ENCODE peak calls at places on chromosomes 13 and 19, in five cellular contexts. One of them, this sample, is unnamed.

GRCh38 chr13:32969516-32969941 is 46.7 kb upstream of the KL start:
- DNase-seq in kidney tubule cell: peak
- DNase-seq in choroid plexus epithelial cell: peak
- DNase-seq in activated naive CD4-positive, alpha-beta T cell: no peak
- DNase-seq in activated T-helper 1 cell treated with Interleukin-2 at 50 U/mL for 16 hours: no peak
- DNase-seq in this sample: peak

GRCh38 chr19:7970716-7971448 is 27.4 kb upstream of the TIMM44 start:
- DNase-seq in activated T-helper 1 cell treated with Interleukin-2 at 50 U/mL for 16 hours: no peak
- DNase-seq in choroid plexus epithelial cell: peak
- DNase-seq in activated naive CD4-positive, alpha-beta T cell: no peak
- DNase-seq in kidney tubule cell: peak
- DNase-seq in this sample: peak

GRCh38 chr19:56273563-56274117 is 1.1 kb downstream of the EDDM13 start:
- DNase-seq in activated T-helper 1 cell treated with Interleukin-2 at 50 U/mL for 16 hours: no peak
- DNase-seq in choroid plexus epithelial cell: peak
- DNase-seq in kidney tubule cell: peak
- DNase-seq in activated naive CD4-positive, alpha-beta T cell: no peak
- DNase-seq in this sample: peak

GRCh38 chr13:25901460-25902376 is 150.1 kb downstream of the SHISA2 start:
- DNase-seq in kidney tubule cell: peak
- DNase-seq in choroid plexus epithelial cell: peak
- DNase-seq in activated naive CD4-positive, alpha-beta T cell: no peak
- DNase-seq in activated T-helper 1 cell treated with Interleukin-2 at 50 U/mL for 16 hours: no peak
- DNase-seq in this sample: peak

GRCh38 chr13:79647518-79647917 is 166.6 kb downstream of the NDFIP2 start:
- DNase-seq in activated naive CD4-positive, alpha-beta T cell: no peak
- DNase-seq in activated T-helper 1 cell treated with Interleukin-2 at 50 U/mL for 16 hours: no peak
- DNase-seq in choroid plexus epithelial cell: no peak
- DNase-seq in kidney tubule cell: peak
- DNase-seq in this sample: no peak

GRCh38 chr19:10206226-10206873 is 11.6 kb upstream of the DNMT1 start:
- DNase-seq in choroid plexus epithelial cell: peak
- DNase-seq in activated naive CD4-positive, alpha-beta T cell: no peak
- DNase-seq in kidney tubule cell: peak
- DNase-seq in activated T-helper 1 cell treated with Interleukin-2 at 50 U/mL for 16 hours: no peak
- DNase-seq in this sample: peak

GRCh38 chr19:51059715-51060114 is 5.2 kb downstream of the KLK13 start:
- DNase-seq in choroid plexus epithelial cell: no peak
- DNase-seq in activated T-helper 1 cell treated with Interleukin-2 at 50 U/mL for 16 hours: no peak
- DNase-seq in kidney tubule cell: no peak
- DNase-seq in activated naive CD4-positive, alpha-beta T cell: no peak
- DNase-seq in this sample: no peak

GRCh38 chr13:113058988-113059850 is 46.4 kb upstream of the F7 start:
- DNase-seq in activated naive CD4-positive, alpha-beta T cell: no peak
- DNase-seq in kidney tubule cell: no peak
- DNase-seq in activated T-helper 1 cell treated with Interleukin-2 at 50 U/mL for 16 hours: no peak
- DNase-seq in choroid plexus epithelial cell: peak
- DNase-seq in this sample: no peak

GRCh38 chr19:11435833-11436313 is 438 bp downstream of the PRKCSH start:
- DNase-seq in choroid plexus epithelial cell: peak
- DNase-seq in kidney tubule cell: peak
- DNase-seq in activated naive CD4-positive, alpha-beta T cell: no peak
- DNase-seq in activated T-helper 1 cell treated with Interleukin-2 at 50 U/mL for 16 hours: no peak
- DNase-seq in this sample: no peak